ENCODE peak calls at places on chromosomes 1 and 21, in four cellular contexts. Z is HCT116, O is K562, V is stomach. F is an unnamed sample.

GRCh38 chr1:156870734-156871133 is 10.1 kb downstream of the NTRK1 start:
- DNase-seq in Z (no peak), O (no peak), V (no peak), F (no peak)

GRCh38 chr1:44596511-44596910 is 77.8 kb downstream of the TMEM53 start:
- DNase-seq in Z (no peak), O (no peak), V (no peak), F (no peak)

GRCh38 chr1:178693368-178693767 is 31.7 kb upstream of the RALGPS2 start:
- DNase-seq in Z (peak; percentile 21), O (no peak), V (no peak), F (no peak)

GRCh38 chr1:85801520-85801919 is 93.3 kb upstream of the ZNHIT6 start:
- DNase-seq in Z (no peak), O (no peak), V (no peak), F (no peak)

GRCh38 chr1:31371121-31371520 is 1.8 kb downstream of the FABP3 start:
- DNase-seq in Z (no peak), O (no peak), V (no peak), F (no peak)

GRCh38 chr1:40575336-40575735 is 43.9 kb downstream of the ZNF684 start:
- DNase-seq in Z (no peak), O (no peak), V (no peak), F (no peak)

GRCh38 chr1:228089520-228090380 is 7.2 kb downstream of the ARF1 start:
- DNase-seq in Z (no peak), O (no peak), V (peak; percentile 25), F (no peak)

GRCh38 chr1:37475380-37476086 is 1.2 kb downstream of the ZC3H12A start:
- DNase-seq in Z (no peak), O (peak; percentile 26), V (no peak), F (no peak)

GRCh38 chr1:119805247-119805646 is 6.0 kb downstream of the REG4 start:
- DNase-seq in Z (no peak), O (no peak), V (no peak), F (peak; percentile 90)
- H3K36me3 ChIP-seq in Z (no peaks in the 10 kb centered on the region), O (no peaks in the 10 kb centered on the region), V (no peaks in the 10 kb centered on the region), F (no peaks in the 10 kb centered on the region)

GRCh38 chr1:22509815-22510214 is 53.5 kb upstream of the EPHA8 start:
- DNase-seq in Z (no peak), O (no peak), V (no peak), F (no peak)
- TF ChIP-seq POLR2A in Z (no peak), O (no peak), V (no peak), F (no peak)

DNA sequence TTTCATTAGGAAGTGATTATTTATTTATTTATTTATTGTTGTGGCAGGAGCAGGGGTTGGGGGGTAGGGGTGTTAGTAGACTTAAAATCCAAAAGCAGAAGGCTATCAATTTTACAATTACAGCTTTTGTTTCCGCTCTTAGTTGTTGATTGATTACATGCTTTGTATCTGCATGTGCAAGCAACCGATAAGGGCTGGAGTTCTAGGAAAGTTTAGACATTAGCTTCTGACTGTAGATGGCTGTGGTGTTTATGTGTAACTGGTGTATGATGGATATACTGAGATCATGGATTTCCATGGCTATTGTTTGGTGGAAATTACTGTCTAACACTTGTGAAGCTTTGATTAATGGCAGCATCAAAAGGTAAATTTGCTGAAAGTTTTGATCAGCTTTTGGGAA is 2.8 kb downstream of the ST6GALNAC5 start:
- DNase-seq in Z (no peak), O (peak; percentile 30), V (no peak), F (no peak)
- TF ChIP-seq POLR2AphosphoS5 in Z (no peak), O (no peak), V (no peak), F (no peak)

GRCh38 chr1:66985835-66986234 is 61.0 kb downstream of the MIER1 start:
- DNase-seq in Z (no peak), O (no peak), V (no peak), F (no peak)
- H3K36me3 ChIP-seq in Z (peaks cover 10% of the 10 kb centered on the region), O (peaks cover 87% of the 10 kb centered on the region), V (peaks cover 54% of the 10 kb centered on the region), F (peaks cover 76% of the 10 kb centered on the region)

GRCh38 chr1:83692524-83693336 is 306.2 kb downstream of the TTLL7 start:
- DNase-seq in Z (no peak), O (no peak), V (no peak), F (no peak)
- TF ChIP-seq POLR2A in Z (no peak), O (no peak), V (no peak), F (no peak)

GRCh38 chr21:42681296-42682206 is 28.1 kb downstream of the PDE9A start:
- DNase-seq in Z (no peak), O (no peak), V (no peak), F (no peak)
- TF ChIP-seq POLR2AphosphoS5 in Z (no peak), O (no peak), V (no peak), F (no peak)

GRCh38 chr1:15640667-15641066 is 23.4 kb downstream of the DDI2 start:
- DNase-seq in Z (no peak), O (no peak), V (no peak), F (no peak)
- H3K36me3 ChIP-seq in Z (peaks cover 55% of the 10 kb centered on the region), O (peaks cover 90% of the 10 kb centered on the region), V (peaks cover 91% of the 10 kb centered on the region), F (peaks cover 27% of the 10 kb centered on the region)

GRCh38 chr1:112395261-112395831 is 668 bp upstream of the CTTNBP2NL start:
- DNase-seq in Z (no peak), O (no peak), V (no peak), F (no peak)

GRCh38 chr1:112393634-112393976 is 2.4 kb upstream of the CTTNBP2NL start:
- DNase-seq in Z (no peak), O (no peak), V (no peak), F (no peak)

GRCh38 chr1:112396668-112397025 is 633 bp downstream of the CTTNBP2NL start:
- DNase-seq in Z (no peak), O (no peak), V (no peak), F (no peak)

GRCh38 chr1:112395832-112396667 is at the start of gene CTTNBP2NL:
- DNase-seq in Z (peak; percentile 88), O (peak; percentile 98), V (peak; percentile 97), F (peak; percentile 98)

DNA sequence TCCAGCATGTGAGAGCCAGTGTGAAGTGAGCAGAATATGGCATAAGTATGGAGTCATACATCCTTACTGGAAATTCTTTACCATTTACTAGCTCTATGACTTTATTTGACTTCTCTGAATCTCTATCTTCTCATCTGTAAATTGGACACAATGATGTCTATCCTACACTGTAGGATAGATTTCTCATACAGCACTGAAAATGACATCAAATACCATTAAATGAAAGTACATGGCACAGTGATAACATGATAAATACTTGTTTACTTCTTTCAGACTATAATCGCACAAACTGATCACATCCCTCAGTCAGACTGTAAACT is 1.3 kb upstream of the CTTNBP2NL start:
- DNase-seq in Z (no peak), O (no peak), V (no peak), F (no peak)
- TF ChIP-seq POLR2A in Z (no peak), O (no peak), V (no peak), F (no peak)

GRCh38 chr1:35927472-35927871 is 3.4 kb upstream of the AGO3 start:
- DNase-seq in Z (no peak), O (no peak), V (no peak), F (no peak)
- TF ChIP-seq POLR2AphosphoS5 in Z (no peak), O (peak; percentile 9), V (no peak), F (no peak)